ENCODE peak calls at places on chromosomes 2 and 18, in six cellular contexts. S is brain microvascular endothelial cell, H is OCI-LY7, E is breast epithelium, Y is skeletal muscle cell, D is fibroblast of the aortic adventitia. O is an unnamed sample.

GRCh38 chr2:233499928-233500327 is 66.7 kb downstream of the USP40 start:
- DNase-seq in S (no peak), H (no peak), E (no peak), Y (no peak), D (peak), O (no peak)

GRCh38 chr2:12389354-12390045 is 327.2 kb upstream of the TRIB2 start:
- DNase-seq in S (no peak), H (no peak), E (no peak), Y (no peak), D (peak), O (no peak)

GRCh38 chr2:130871843-130872242 is 35.1 kb downstream of the ARHGEF4 start:
- DNase-seq in S (no peak), H (no peak), E (no peak), Y (no peak), D (no peak), O (no peak)

GRCh38 chr2:133171396-133172004 is 396.8 kb downstream of the NCKAP5 start:
- DNase-seq in S (peak), H (peak), E (no peak), Y (peak), D (peak), O (peak)

GRCh38 chr2:148533004-148533403 is 111.5 kb upstream of the EPC2 start:
- DNase-seq in S (no peak), H (no peak), E (no peak), Y (no peak), D (no peak), O (no peak)

GRCh38 chr2:240956935-240957655 is 41.3 kb upstream of the SNED1 start:
- DNase-seq in S (no peak), H (no peak), E (peak), Y (no peak), D (no peak), O (no peak)

GRCh38 chr18:9697121-9697520 is 11.0 kb upstream of the RAB31 start:
- DNase-seq in S (no peak), H (no peak), E (no peak), Y (no peak), D (no peak), O (no peak)

GRCh38 chr2:85788603-85789002 is 34.8 kb downstream of the ATOH8 start:
- DNase-seq in S (no peak), H (no peak), E (no peak), Y (no peak), D (no peak), O (no peak)

GRCh38 chr18:79575891-79576685 is 103.5 kb upstream of the CTDP1 start:
- DNase-seq in S (peak), H (no peak), E (peak), Y (peak), D (peak), O (peak)

GRCh38 chr2:20469595-20469994 is 22.7 kb downstream of the RHOB start:
- DNase-seq in S (no peak), H (no peak), E (no peak), Y (no peak), D (no peak), O (no peak)

GRCh38 chr18:49597152-49597551 is 35.3 kb downstream of the LIPG start:
- DNase-seq in S (no peak), H (no peak), E (no peak), Y (no peak), D (no peak), O (no peak)

GRCh38 chr2:108616731-108617161 is 82.5 kb downstream of the LIMS1 start:
- DNase-seq in S (no peak), H (no peak), E (peak), Y (no peak), D (peak), O (no peak)

GRCh38 chr18:46034230-46034629 is 37.8 kb downstream of the PSTPIP2 start:
- DNase-seq in S (peak), H (no peak), E (no peak), Y (no peak), D (peak), O (no peak)

GRCh38 chr2:212488611-212489010 is 50.0 kb downstream of the ERBB4 start:
- DNase-seq in S (no peak), H (no peak), E (no peak), Y (no peak), D (no peak), O (no peak)

GRCh38 chr2:133200684-133201421 is 367.4 kb downstream of the NCKAP5 start:
- DNase-seq in S (peak), H (no peak), E (no peak), Y (peak), D (peak), O (peak)

GRCh38 chr2:109204412-109204811 is 75.4 kb downstream of the SH3RF3 start:
- DNase-seq in S (no peak), H (no peak), E (no peak), Y (no peak), D (no peak), O (no peak)

GRCh38 chr2:79512442-79513401 is at the start of gene CTNNA2:
- DNase-seq in S (no peak), H (no peak), E (no peak), Y (no peak), D (peak), O (no peak)

GRCh38 chr2:80499095-80499494 is 194.5 kb upstream of the LRRTM1 start:
- DNase-seq in S (peak), H (peak), E (no peak), Y (peak), D (peak), O (peak)

GRCh38 chr2:182020319-182021055 is 34.8 kb downstream of the PPP1R1C start:
- DNase-seq in S (peak), H (no peak), E (no peak), Y (no peak), D (peak), O (no peak)

GRCh38 chr2:151258121-151258520 is 3.5 kb downstream of the RBM43 start:
- DNase-seq in S (peak), H (no peak), E (peak), Y (peak), D (peak), O (no peak)

GRCh38 chr18:3758531-3758930 is 308.6 kb downstream of the TGIF1 start:
- DNase-seq in S (peak), H (no peak), E (no peak), Y (no peak), D (peak), O (peak)

GRCh38 chr2:69789762-69790600 is 39.5 kb upstream of the GMCL1 start:
- DNase-seq in S (peak), H (peak), E (no peak), Y (no peak), D (peak), O (no peak)

GRCh38 chr2:201358684-201359083 is 1.5 kb upstream of the FLACC1 start:
- DNase-seq in S (peak), H (no peak), E (no peak), Y (peak), D (no peak), O (peak)

DNA sequence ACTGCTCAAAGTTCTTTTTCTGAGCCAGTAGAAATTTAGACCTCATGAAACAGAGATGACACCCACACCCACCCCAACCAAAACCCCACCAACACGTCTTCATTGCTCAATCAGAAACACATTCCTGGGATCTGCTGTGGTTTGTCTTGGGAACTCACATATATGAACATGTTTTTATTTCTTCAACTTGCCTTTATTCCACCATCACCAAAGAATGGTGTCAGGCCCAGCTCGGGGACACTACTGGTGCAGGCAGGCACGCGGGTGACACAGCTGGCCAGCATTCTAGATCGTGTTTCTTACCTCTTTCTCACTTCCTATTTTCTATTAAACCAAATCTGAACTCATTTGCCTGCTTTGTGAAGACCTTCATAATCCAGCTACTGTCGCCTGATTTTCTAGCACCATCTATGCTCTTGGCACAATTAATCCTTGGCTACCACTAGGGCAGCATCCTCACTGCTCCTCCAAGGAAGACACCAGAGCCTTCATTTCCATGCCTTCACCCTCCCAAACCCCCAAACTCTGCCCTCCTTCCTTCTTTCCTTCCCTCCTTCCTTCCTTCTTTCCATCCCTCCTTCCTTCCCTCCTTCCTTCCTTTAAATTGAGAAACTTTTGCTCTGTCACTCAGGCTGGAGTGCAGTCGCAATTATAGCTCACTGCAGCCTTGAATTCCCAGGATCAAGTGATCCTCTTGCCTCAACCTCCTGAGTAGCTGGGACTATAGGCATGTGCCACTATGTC is 157.1 kb downstream of the BCL2 start:
- DNase-seq in S (peak), H (peak), E (no peak), Y (no peak), D (peak), O (no peak)
- H3K4me3 ChIP-seq in S (no peak), H (no peak), E (no peak), Y (no peak), D (no peak), O (no peak)

GRCh38 chr2:235501663-235502009 is 7.8 kb downstream of the AGAP1 start:
- DNase-seq in S (no peak), H (no peak), E (no peak), Y (no peak), D (no peak), O (no peak)
- H3K4me3 ChIP-seq in S (no peak), H (no peak), E (no peak), Y (peak), D (no peak), O (peak)

GRCh38 chr2:235227607-235228006 is 266.2 kb upstream of the AGAP1 start:
- DNase-seq in S (no peak), H (no peak), E (no peak), Y (no peak), D (no peak), O (no peak)

GRCh38 chr2:235232474-235233435 is 261.1 kb upstream of the AGAP1 start:
- DNase-seq in S (no peak), H (no peak), E (no peak), Y (no peak), D (no peak), O (no peak)

GRCh38 chr2:235234711-235235110 is 259.1 kb upstream of the AGAP1 start:
- DNase-seq in S (peak), H (no peak), E (no peak), Y (peak), D (no peak), O (no peak)

GRCh38 chr2:235229236-235229635 is 264.6 kb upstream of the AGAP1 start:
- DNase-seq in S (no peak), H (no peak), E (no peak), Y (no peak), D (no peak), O (no peak)

GRCh38 chr2:235230809-235231601 is 262.8 kb upstream of the AGAP1 start:
- DNase-seq in S (no peak), H (no peak), E (no peak), Y (no peak), D (peak), O (no peak)
- H3K4me3 ChIP-seq in S (no peak), H (no peak), E (no peak), Y (no peak), D (no peak), O (no peak)

GRCh38 chr2:138841459-138841858 is 61.3 kb upstream of the NXPH2 start:
- DNase-seq in S (no peak), H (no peak), E (no peak), Y (no peak), D (no peak), O (no peak)

GRCh38 chr2:138842341-138842740 is 62.2 kb upstream of the NXPH2 start:
- DNase-seq in S (no peak), H (no peak), E (no peak), Y (no peak), D (no peak), O (no peak)

DNA sequence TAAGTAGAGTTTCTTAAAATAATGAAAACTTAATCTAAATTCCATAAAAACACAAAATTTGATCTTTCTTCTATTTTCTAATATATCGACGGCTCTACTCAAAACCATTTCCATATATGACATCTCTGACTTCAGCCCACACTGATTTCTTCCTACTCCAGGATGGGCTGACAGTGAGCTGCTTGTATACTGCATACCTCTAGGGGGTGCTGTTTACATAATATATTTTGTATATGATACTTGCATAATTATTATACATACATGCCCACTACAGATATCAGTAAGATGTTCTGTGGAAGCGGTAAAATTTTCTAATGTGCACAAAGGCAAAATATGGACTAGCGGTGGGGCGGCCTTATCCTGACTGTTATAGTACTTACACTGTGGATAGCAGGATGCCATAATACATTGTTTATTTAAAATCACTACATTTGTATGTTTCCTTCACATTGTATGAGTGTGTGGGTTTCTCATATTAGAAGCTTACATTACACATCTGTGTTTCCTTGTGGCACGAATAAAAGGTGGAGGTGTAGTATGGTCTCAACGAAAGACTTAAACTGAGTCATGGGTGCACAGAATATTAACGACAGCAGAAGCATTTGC is 66.1 kb upstream of the NXPH2 start:
- DNase-seq in S (peak), H (peak), E (no peak), Y (no peak), D (peak), O (no peak)
- H3K4me3 ChIP-seq in S (no peak), H (no peak), E (no peak), Y (no peak), D (no peak), O (no peak)

GRCh38 chr2:172437419-172438063 is 10.2 kb downstream of the ITGA6 start:
- DNase-seq in S (no peak), H (peak), E (no peak), Y (no peak), D (no peak), O (no peak)
- H3K4me3 ChIP-seq in S (no peak), H (peak), E (no peak), Y (no peak), D (no peak), O (no peak)

GRCh38 chr18:28112056-28112470 is 64.9 kb downstream of the CDH2 start:
- DNase-seq in S (peak), H (no peak), E (no peak), Y (peak), D (peak), O (no peak)
- H3K4me3 ChIP-seq in S (peak), H (no peak), E (no peak), Y (no peak), D (peak), O (peak)

O was measured in HFF-Myc.